ENCODE peak calls at places on chromosome 2, in eight cellular contexts. One of them, this sample, is unnamed.

GRCh38 chr2:110206056-110206455 is 1.2 kb upstream of the NPHP1 start:
- DNase-seq in CD4-positive, alpha-beta T cell: no peak
- DNase-seq in AG04450: no peak
- DNase-seq in uterus: no peak
- DNase-seq in CD4-positive, alpha-beta memory T cell: no peak
- DNase-seq in hepatocyte: no peak
- DNase-seq in pancreas: no peak
- DNase-seq in suprapubic skin: no peak
- DNase-seq in this sample: no peak

GRCh38 chr2:155099784-155100183 is 401.3 kb downstream of the KCNJ3 start:
- DNase-seq in CD4-positive, alpha-beta T cell: no peak
- DNase-seq in AG04450: no peak
- DNase-seq in uterus: no peak
- DNase-seq in CD4-positive, alpha-beta memory T cell: no peak
- DNase-seq in hepatocyte: peak; percentile 81
- DNase-seq in pancreas: no peak
- DNase-seq in suprapubic skin: peak; percentile 36
- DNase-seq in this sample: no peak

GRCh38 chr2:158659483-158659882 is 135.6 kb upstream of the DAPL1 start:
- DNase-seq in CD4-positive, alpha-beta T cell: no peak
- DNase-seq in AG04450: no peak
- DNase-seq in uterus: no peak
- DNase-seq in CD4-positive, alpha-beta memory T cell: no peak
- DNase-seq in hepatocyte: no peak
- DNase-seq in pancreas: no peak
- DNase-seq in suprapubic skin: no peak
- DNase-seq in this sample: no peak

GRCh38 chr2:36480596-36480995 is 117.4 kb downstream of the FEZ2 start:
- DNase-seq in CD4-positive, alpha-beta T cell: no peak
- DNase-seq in AG04450: no peak
- DNase-seq in uterus: no peak
- DNase-seq in CD4-positive, alpha-beta memory T cell: no peak
- DNase-seq in hepatocyte: no peak
- DNase-seq in pancreas: no peak
- DNase-seq in suprapubic skin: no peak
- DNase-seq in this sample: no peak

GRCh38 chr2:145635706-145636427 is 1115.9 kb upstream of the ZEB2 start:
- DNase-seq in CD4-positive, alpha-beta T cell: no peak
- DNase-seq in AG04450: peak; percentile 36
- DNase-seq in uterus: no peak
- DNase-seq in CD4-positive, alpha-beta memory T cell: no peak
- DNase-seq in hepatocyte: no peak
- DNase-seq in pancreas: no peak
- DNase-seq in suprapubic skin: no peak
- DNase-seq in this sample: no peak

GRCh38 chr2:9552491-9553178 is 3.0 kb downstream of the ADAM17 start:
- DNase-seq in CD4-positive, alpha-beta T cell: no peak
- DNase-seq in AG04450: peak; percentile 36
- DNase-seq in uterus: no peak
- DNase-seq in CD4-positive, alpha-beta memory T cell: no peak
- DNase-seq in hepatocyte: no peak
- DNase-seq in pancreas: no peak
- DNase-seq in suprapubic skin: no peak
- DNase-seq in this sample: no peak

GRCh38 chr2:206981739-206982336 is 42.5 kb downstream of the CPO start:
- DNase-seq in CD4-positive, alpha-beta T cell: peak; percentile 16
- DNase-seq in AG04450: peak; percentile 47
- DNase-seq in uterus: peak; percentile 74
- DNase-seq in CD4-positive, alpha-beta memory T cell: peak; percentile 39
- DNase-seq in hepatocyte: peak; percentile 74
- DNase-seq in pancreas: no peak
- DNase-seq in suprapubic skin: peak; percentile 73
- DNase-seq in this sample: peak; percentile 70

GRCh38 chr2:72794572-72794971 is 31.3 kb downstream of the EXOC6B start:
- DNase-seq in CD4-positive, alpha-beta T cell: no peak
- DNase-seq in AG04450: no peak
- DNase-seq in uterus: no peak
- DNase-seq in CD4-positive, alpha-beta memory T cell: no peak
- DNase-seq in hepatocyte: no peak
- DNase-seq in pancreas: no peak
- DNase-seq in suprapubic skin: no peak
- DNase-seq in this sample: no peak

GRCh38 chr2:46601328-46601963 is 122.1 kb downstream of the TMEM247 start:
- DNase-seq in CD4-positive, alpha-beta T cell: no peak
- DNase-seq in AG04450: no peak
- DNase-seq in uterus: no peak
- DNase-seq in CD4-positive, alpha-beta memory T cell: peak; percentile 21
- DNase-seq in hepatocyte: peak; percentile 7
- DNase-seq in pancreas: no peak
- DNase-seq in suprapubic skin: no peak
- DNase-seq in this sample: no peak

GRCh38 chr2:63789318-63790051 is 52.2 kb upstream of the UGP2 start:
- DNase-seq in CD4-positive, alpha-beta T cell: no peak
- DNase-seq in AG04450: no peak
- DNase-seq in uterus: no peak
- DNase-seq in CD4-positive, alpha-beta memory T cell: no peak
- DNase-seq in hepatocyte: no peak
- DNase-seq in pancreas: no peak
- DNase-seq in suprapubic skin: no peak
- DNase-seq in this sample: no peak

GRCh38 chr2:135182601-135183000 is 130.5 kb downstream of the RAB3GAP1 start:
- DNase-seq in CD4-positive, alpha-beta T cell: no peak
- DNase-seq in AG04450: no peak
- DNase-seq in uterus: no peak
- DNase-seq in CD4-positive, alpha-beta memory T cell: no peak
- DNase-seq in hepatocyte: no peak
- DNase-seq in pancreas: no peak
- DNase-seq in suprapubic skin: no peak
- DNase-seq in this sample: no peak
- H3K9me3 ChIP-seq in CD4-positive, alpha-beta T cell: no peaks in the 10 kb centered on the region
- H3K9me3 ChIP-seq in AG04450: no peaks in the 10 kb centered on the region
- H3K9me3 ChIP-seq in uterus: no peaks in the 10 kb centered on the region
- H3K9me3 ChIP-seq in CD4-positive, alpha-beta memory T cell: no peaks in the 10 kb centered on the region
- H3K9me3 ChIP-seq in hepatocyte: no peaks in the 10 kb centered on the region
- H3K9me3 ChIP-seq in pancreas: no peaks in the 10 kb centered on the region
- H3K9me3 ChIP-seq in suprapubic skin: peaks cover under 1% of the 10 kb centered on the region
- H3K9me3 ChIP-seq in this sample: no peaks in the 10 kb centered on the region

DNA sequence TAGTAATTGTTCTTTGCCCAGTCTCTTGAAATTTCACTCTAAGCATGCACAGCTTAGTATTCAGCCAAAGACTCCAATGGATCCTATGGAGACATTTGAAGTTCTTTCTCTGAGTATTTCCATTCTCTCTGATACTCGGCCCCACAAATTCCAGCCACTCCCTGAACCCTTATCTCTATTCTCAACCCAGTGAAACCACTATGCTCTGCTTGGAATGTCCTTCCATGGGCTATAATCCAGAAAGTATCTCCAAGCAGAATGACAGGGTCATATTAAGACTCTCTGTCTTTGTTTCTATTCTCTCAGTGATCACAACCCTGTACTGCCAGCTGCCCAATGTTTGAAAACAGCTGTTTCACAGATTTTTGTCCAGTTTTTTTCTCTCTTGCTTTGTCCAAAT is 22.0 kb downstream of the CHMP3 start:
- DNase-seq in CD4-positive, alpha-beta T cell: no peak
- DNase-seq in AG04450: no peak
- DNase-seq in uterus: no peak
- DNase-seq in CD4-positive, alpha-beta memory T cell: no peak
- DNase-seq in hepatocyte: no peak
- DNase-seq in pancreas: no peak
- DNase-seq in suprapubic skin: no peak
- DNase-seq in this sample: no peak
- H3K9me3 ChIP-seq in CD4-positive, alpha-beta T cell: no peaks in the 10 kb centered on the region
- H3K9me3 ChIP-seq in AG04450: peaks cover 11% of the 10 kb centered on the region
- H3K9me3 ChIP-seq in uterus: no peaks in the 10 kb centered on the region
- H3K9me3 ChIP-seq in CD4-positive, alpha-beta memory T cell: no peaks in the 10 kb centered on the region
- H3K9me3 ChIP-seq in hepatocyte: no peaks in the 10 kb centered on the region
- H3K9me3 ChIP-seq in pancreas: no peaks in the 10 kb centered on the region
- H3K9me3 ChIP-seq in suprapubic skin: no peaks in the 10 kb centered on the region
- H3K9me3 ChIP-seq in this sample: no peaks in the 10 kb centered on the region

GRCh38 chr2:16215892-16216554 is 275.7 kb downstream of the MYCN start:
- DNase-seq in CD4-positive, alpha-beta T cell: no peak
- DNase-seq in AG04450: no peak
- DNase-seq in uterus: no peak
- DNase-seq in CD4-positive, alpha-beta memory T cell: no peak
- DNase-seq in hepatocyte: no peak
- DNase-seq in pancreas: no peak
- DNase-seq in suprapubic skin: no peak
- DNase-seq in this sample: no peak

GRCh38 chr2:16216555-16216938 is 276.2 kb downstream of the MYCN start:
- DNase-seq in CD4-positive, alpha-beta T cell: no peak
- DNase-seq in AG04450: no peak
- DNase-seq in uterus: no peak
- DNase-seq in CD4-positive, alpha-beta memory T cell: no peak
- DNase-seq in hepatocyte: no peak
- DNase-seq in pancreas: no peak
- DNase-seq in suprapubic skin: no peak
- DNase-seq in this sample: no peak

GRCh38 chr2:16218651-16219050 is 278.3 kb downstream of the MYCN start:
- DNase-seq in CD4-positive, alpha-beta T cell: no peak
- DNase-seq in AG04450: no peak
- DNase-seq in uterus: no peak
- DNase-seq in CD4-positive, alpha-beta memory T cell: no peak
- DNase-seq in hepatocyte: peak; percentile 56
- DNase-seq in pancreas: no peak
- DNase-seq in suprapubic skin: no peak
- DNase-seq in this sample: no peak

GRCh38 chr2:16218161-16218560 is 277.8 kb downstream of the MYCN start:
- DNase-seq in CD4-positive, alpha-beta T cell: no peak
- DNase-seq in AG04450: no peak
- DNase-seq in uterus: no peak
- DNase-seq in CD4-positive, alpha-beta memory T cell: no peak
- DNase-seq in hepatocyte: no peak
- DNase-seq in pancreas: no peak
- DNase-seq in suprapubic skin: no peak
- DNase-seq in this sample: no peak

DNA sequence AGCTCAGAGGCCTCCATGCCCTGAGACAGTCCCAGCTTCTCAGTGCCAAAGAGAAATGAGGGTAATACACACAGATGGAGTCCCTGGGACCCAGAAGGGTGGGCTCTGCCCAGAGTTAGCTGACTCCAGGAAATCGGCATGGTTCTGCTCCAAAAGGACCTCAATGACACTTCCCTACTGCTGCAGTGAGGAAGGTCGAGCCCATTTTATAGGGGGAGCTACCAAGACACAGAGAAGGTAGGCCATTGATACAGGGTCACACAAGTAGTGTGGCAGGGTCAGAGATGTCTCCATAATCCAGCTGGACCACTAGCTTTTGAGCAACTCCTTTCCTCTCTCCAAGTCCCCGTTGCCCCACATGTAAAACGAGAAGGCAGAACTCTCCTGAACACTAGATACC is 276.9 kb downstream of the MYCN start:
- DNase-seq in CD4-positive, alpha-beta T cell: no peak
- DNase-seq in AG04450: no peak
- DNase-seq in uterus: no peak
- DNase-seq in CD4-positive, alpha-beta memory T cell: no peak
- DNase-seq in hepatocyte: no peak
- DNase-seq in pancreas: no peak
- DNase-seq in suprapubic skin: no peak
- DNase-seq in this sample: no peak
- H3K9me3 ChIP-seq in CD4-positive, alpha-beta T cell: no peaks in the 10 kb centered on the region
- H3K9me3 ChIP-seq in AG04450: peaks cover 54% of the 10 kb centered on the region
- H3K9me3 ChIP-seq in uterus: no peaks in the 10 kb centered on the region
- H3K9me3 ChIP-seq in CD4-positive, alpha-beta memory T cell: no peaks in the 10 kb centered on the region
- H3K9me3 ChIP-seq in hepatocyte: no peaks in the 10 kb centered on the region
- H3K9me3 ChIP-seq in pancreas: no peaks in the 10 kb centered on the region
- H3K9me3 ChIP-seq in suprapubic skin: no peaks in the 10 kb centered on the region
- H3K9me3 ChIP-seq in this sample: no peaks in the 10 kb centered on the region

GRCh38 chr2:234699456-234699855 is 202.6 kb upstream of the ARL4C start:
- DNase-seq in CD4-positive, alpha-beta T cell: no peak
- DNase-seq in AG04450: no peak
- DNase-seq in uterus: no peak
- DNase-seq in CD4-positive, alpha-beta memory T cell: no peak
- DNase-seq in hepatocyte: no peak
- DNase-seq in pancreas: no peak
- DNase-seq in suprapubic skin: no peak
- DNase-seq in this sample: no peak

GRCh38 chr2:234694244-234695013 is 197.5 kb upstream of the ARL4C start:
- DNase-seq in CD4-positive, alpha-beta T cell: no peak
- DNase-seq in AG04450: no peak
- DNase-seq in uterus: no peak
- DNase-seq in CD4-positive, alpha-beta memory T cell: no peak
- DNase-seq in hepatocyte: no peak
- DNase-seq in pancreas: no peak
- DNase-seq in suprapubic skin: no peak
- DNase-seq in this sample: no peak

GRCh38 chr2:234691968-234692955 is 195.4 kb upstream of the ARL4C start:
- DNase-seq in CD4-positive, alpha-beta T cell: no peak
- DNase-seq in AG04450: no peak
- DNase-seq in uterus: no peak
- DNase-seq in CD4-positive, alpha-beta memory T cell: no peak
- DNase-seq in hepatocyte: no peak
- DNase-seq in pancreas: no peak
- DNase-seq in suprapubic skin: no peak
- DNase-seq in this sample: no peak

GRCh38 chr2:234691226-234691600 is 194.3 kb upstream of the ARL4C start:
- DNase-seq in CD4-positive, alpha-beta T cell: no peak
- DNase-seq in AG04450: no peak
- DNase-seq in uterus: no peak
- DNase-seq in CD4-positive, alpha-beta memory T cell: no peak
- DNase-seq in hepatocyte: no peak
- DNase-seq in pancreas: no peak
- DNase-seq in suprapubic skin: no peak
- DNase-seq in this sample: no peak

GRCh38 chr2:234695981-234696380 is 199.1 kb upstream of the ARL4C start:
- DNase-seq in CD4-positive, alpha-beta T cell: no peak
- DNase-seq in AG04450: no peak
- DNase-seq in uterus: no peak
- DNase-seq in CD4-positive, alpha-beta memory T cell: no peak
- DNase-seq in hepatocyte: no peak
- DNase-seq in pancreas: no peak
- DNase-seq in suprapubic skin: no peak
- DNase-seq in this sample: no peak
- H3K9me3 ChIP-seq in CD4-positive, alpha-beta T cell: peaks cover 6% of the 10 kb centered on the region
- H3K9me3 ChIP-seq in AG04450: peaks cover 10% of the 10 kb centered on the region
- H3K9me3 ChIP-seq in uterus: peaks cover 6% of the 10 kb centered on the region
- H3K9me3 ChIP-seq in CD4-positive, alpha-beta memory T cell: no peaks in the 10 kb centered on the region
- H3K9me3 ChIP-seq in hepatocyte: no peaks in the 10 kb centered on the region
- H3K9me3 ChIP-seq in pancreas: no peaks in the 10 kb centered on the region
- H3K9me3 ChIP-seq in suprapubic skin: peaks cover 11% of the 10 kb centered on the region
- H3K9me3 ChIP-seq in this sample: no peaks in the 10 kb centered on the region

GRCh38 chr2:4188561-4188960 is 485.2 kb downstream of the DCDC2C start:
- DNase-seq in CD4-positive, alpha-beta T cell: no peak
- DNase-seq in AG04450: no peak
- DNase-seq in uterus: no peak
- DNase-seq in CD4-positive, alpha-beta memory T cell: no peak
- DNase-seq in hepatocyte: no peak
- DNase-seq in pancreas: no peak
- DNase-seq in suprapubic skin: no peak
- DNase-seq in this sample: no peak

GRCh38 chr2:4190548-4190947 is 487.2 kb downstream of the DCDC2C start:
- DNase-seq in CD4-positive, alpha-beta T cell: no peak
- DNase-seq in AG04450: no peak
- DNase-seq in uterus: no peak
- DNase-seq in CD4-positive, alpha-beta memory T cell: no peak
- DNase-seq in hepatocyte: peak; percentile 11
- DNase-seq in pancreas: no peak
- DNase-seq in suprapubic skin: no peak
- DNase-seq in this sample: no peak

GRCh38 chr2:4192119-4192518 is 488.7 kb downstream of the DCDC2C start:
- DNase-seq in CD4-positive, alpha-beta T cell: no peak
- DNase-seq in AG04450: no peak
- DNase-seq in uterus: no peak
- DNase-seq in CD4-positive, alpha-beta memory T cell: no peak
- DNase-seq in hepatocyte: no peak
- DNase-seq in pancreas: no peak
- DNase-seq in suprapubic skin: no peak
- DNase-seq in this sample: no peak
- H3K9me3 ChIP-seq in CD4-positive, alpha-beta T cell: no peaks in the 10 kb centered on the region
- H3K9me3 ChIP-seq in AG04450: peaks cover 34% of the 10 kb centered on the region
- H3K9me3 ChIP-seq in uterus: no peaks in the 10 kb centered on the region
- H3K9me3 ChIP-seq in CD4-positive, alpha-beta memory T cell: no peaks in the 10 kb centered on the region
- H3K9me3 ChIP-seq in hepatocyte: no peaks in the 10 kb centered on the region
- H3K9me3 ChIP-seq in pancreas: no peaks in the 10 kb centered on the region
- H3K9me3 ChIP-seq in suprapubic skin: no peaks in the 10 kb centered on the region
- H3K9me3 ChIP-seq in this sample: no peaks in the 10 kb centered on the region

This sample was measured in ovary.